ENCODE peak calls at places on chromosomes 13 and 19, in seven cellular contexts. H is testis, J is Caco-2, E is mesendoderm, U is prostate gland, I is IMR-90, O is NT2/D1. R is an unnamed sample.

GRCh38 chr19:55258476-55258827 is 365 bp downstream of the PPP6R1 start:
- DNase-seq in J (no peak), O (no peak), E (no peak), H (no peak), U (no peak), I (no peak), R (no peak)

GRCh38 chr13:82370306-82370705 is 1512.0 kb downstream of the SLITRK1 start:
- DNase-seq in I (no peak), H (no peak), O (no peak), J (no peak), U (no peak), E (peak; percentile 31), R (no peak)

GRCh38 chr19:10226376-10227214 is 4.5 kb downstream of the S1PR2 start:
- DNase-seq in H (peak; percentile 76), E (no peak), I (peak; percentile 95), O (no peak), U (no peak), J (no peak), R (no peak)

GRCh38 chr19:35792312-35792711 is 16.9 kb downstream of the ARHGAP33 start:
- DNase-seq in I (no peak), U (no peak), O (no peak), J (no peak), E (no peak), H (no peak), R (no peak)

GRCh38 chr13:27954406-27954851 is 14.7 kb downstream of the CDX2 start:
- DNase-seq in O (no peak), U (no peak), I (no peak), H (peak; percentile 75), E (peak; percentile 68), J (peak; percentile 70), R (no peak)

GRCh38 chr19:52542984-52543664 is 15.7 kb downstream of the ZNF808 start:
- DNase-seq in E (no peak), J (no peak), U (no peak), H (no peak), I (peak; percentile 19), O (no peak), R (no peak)

GRCh38 chr19:49436381-49437017 is 4.8 kb downstream of the SLC17A7 start:
- DNase-seq in E (peak; percentile 89), O (no peak), I (no peak), U (no peak), J (no peak), H (peak; percentile 81), R (peak; percentile 39)

GRCh38 chr19:14343286-14343685 is 38.0 kb upstream of the ADGRE5 start:
- DNase-seq in H (peak; percentile 23), E (no peak), U (no peak), I (no peak), J (no peak), O (no peak), R (no peak)

GRCh38 chr13:79307866-79308298 is 98.2 kb downstream of the RBM26 start:
- DNase-seq in U (no peak), J (no peak), I (peak; percentile 61), H (peak; percentile 21), O (no peak), E (no peak), R (no peak)

GRCh38 chr13:27968316-27969072 is 621 bp downstream of the CDX2 start:
- DNase-seq in H (no peak), E (peak; percentile 65), O (no peak), J (no peak), U (no peak), I (no peak), R (no peak)

GRCh38 chr19:41029524-41030432 is 38.7 kb downstream of the CYP2B6 start:
- DNase-seq in U (no peak), E (no peak), H (no peak), I (no peak), J (no peak), O (no peak), R (no peak)

GRCh38 chr13:52737900-52738299 is 1.7 kb downstream of the CNMD start:
- DNase-seq in U (no peak), J (no peak), H (no peak), E (peak; percentile 17), I (no peak), O (no peak), R (peak; percentile 97)

GRCh38 chr13:52738719-52739467 is 727 bp downstream of the CNMD start:
- DNase-seq in H (peak; percentile 44), E (peak; percentile 62), I (no peak), O (no peak), J (no peak), U (no peak), R (no peak)

GRCh38 chr13:52736891-52737290 is 2.7 kb downstream of the CNMD start:
- DNase-seq in H (no peak), U (no peak), J (no peak), O (no peak), I (no peak), E (no peak), R (peak; percentile 53)

GRCh38 chr13:52737451-52737850 is 2.2 kb downstream of the CNMD start:
- DNase-seq in J (no peak), U (no peak), I (no peak), O (no peak), H (no peak), E (no peak), R (peak; percentile 95)

DNA sequence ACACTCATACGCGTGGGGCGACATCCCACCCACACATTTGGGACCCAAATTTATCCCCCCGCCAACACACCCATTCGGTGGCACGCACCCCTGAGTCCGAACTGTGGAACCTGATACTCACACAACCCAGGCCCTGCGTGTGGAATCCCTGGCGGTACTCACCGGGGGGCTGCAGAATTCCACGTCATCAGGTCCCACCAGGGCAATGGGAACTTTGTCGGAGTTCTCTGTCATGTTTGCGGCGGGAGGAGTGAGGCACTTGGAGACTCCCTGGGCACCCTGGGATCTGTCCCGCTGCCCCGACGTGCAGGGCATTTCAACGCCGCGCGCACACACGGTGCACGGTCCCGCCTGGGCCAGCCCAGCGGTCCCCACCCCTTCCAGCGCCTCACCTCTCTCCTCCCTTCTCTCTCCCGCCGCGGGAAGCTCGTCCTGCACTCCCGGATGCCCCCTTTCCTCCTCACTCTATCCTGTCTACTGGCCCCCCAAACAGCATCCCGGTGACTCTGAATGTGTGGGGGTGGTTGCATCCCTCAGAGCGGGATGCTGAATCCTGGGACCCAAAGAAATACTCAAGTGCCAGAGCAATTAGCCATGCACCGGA is at the start of gene CNMD:
- DNase-seq in E (peak; percentile 52), J (no peak), I (no peak), H (peak; percentile 17), O (no peak), U (no peak), R (no peak)
- H3K27me3 ChIP-seq in E (no peaks in the 10 kb centered on the region), J (no peaks in the 10 kb centered on the region), I (peaks cover 27% of the 10 kb centered on the region), H (no peaks in the 10 kb centered on the region), O (no peaks in the 10 kb centered on the region), U (no peaks in the 10 kb centered on the region), R (no peaks in the 10 kb centered on the region)

GRCh38 chr19:18487576-18488402 is 34.1 kb downstream of the ELL start:
- DNase-seq in J (no peak), H (peak; percentile 74), O (no peak), I (no peak), U (no peak), E (no peak), R (no peak)

GRCh38 chr19:18488403-18488723 is 33.5 kb downstream of the ELL start:
- DNase-seq in J (no peak), E (peak; percentile 25), O (no peak), H (no peak), U (no peak), I (no peak), R (no peak)

GRCh38 chr19:18490719-18491118 is 31.2 kb downstream of the ELL start:
- DNase-seq in U (no peak), O (no peak), J (no peak), I (no peak), E (no peak), H (no peak), R (no peak)

GRCh38 chr19:18488838-18489626 is 32.8 kb downstream of the ELL start:
- DNase-seq in U (no peak), E (peak; percentile 63), H (peak; percentile 57), I (no peak), J (peak; percentile 68), O (no peak), R (no peak)

GRCh38 chr19:18489627-18490184 is 32.2 kb downstream of the ELL start:
- DNase-seq in E (no peak), J (no peak), O (no peak), I (no peak), H (no peak), U (no peak), R (no peak)
- H3K4me1 ChIP-seq in E (no peaks in the 10 kb centered on the region), J (no peaks in the 10 kb centered on the region), O (peaks cover 34% of the 10 kb centered on the region), I (peaks cover 34% of the 10 kb centered on the region), H (peaks cover 94% of the 10 kb centered on the region), U (peaks cover 14% of the 10 kb centered on the region), R (no peaks in the 10 kb centered on the region)

GRCh38 chr13:99303863-99304521 is 3.2 kb downstream of the GPR183 start:
- DNase-seq in J (no peak), E (no peak), U (no peak), O (no peak), I (no peak), H (no peak), R (no peak)
- H3K4me3 ChIP-seq in J (no peak overlapping the region), E (no peak overlapping the region), U (no peak overlapping the region), O (no peak overlapping the region), I (no peak overlapping the region), H (no peak overlapping the region), R (no peak overlapping the region)

DNA sequence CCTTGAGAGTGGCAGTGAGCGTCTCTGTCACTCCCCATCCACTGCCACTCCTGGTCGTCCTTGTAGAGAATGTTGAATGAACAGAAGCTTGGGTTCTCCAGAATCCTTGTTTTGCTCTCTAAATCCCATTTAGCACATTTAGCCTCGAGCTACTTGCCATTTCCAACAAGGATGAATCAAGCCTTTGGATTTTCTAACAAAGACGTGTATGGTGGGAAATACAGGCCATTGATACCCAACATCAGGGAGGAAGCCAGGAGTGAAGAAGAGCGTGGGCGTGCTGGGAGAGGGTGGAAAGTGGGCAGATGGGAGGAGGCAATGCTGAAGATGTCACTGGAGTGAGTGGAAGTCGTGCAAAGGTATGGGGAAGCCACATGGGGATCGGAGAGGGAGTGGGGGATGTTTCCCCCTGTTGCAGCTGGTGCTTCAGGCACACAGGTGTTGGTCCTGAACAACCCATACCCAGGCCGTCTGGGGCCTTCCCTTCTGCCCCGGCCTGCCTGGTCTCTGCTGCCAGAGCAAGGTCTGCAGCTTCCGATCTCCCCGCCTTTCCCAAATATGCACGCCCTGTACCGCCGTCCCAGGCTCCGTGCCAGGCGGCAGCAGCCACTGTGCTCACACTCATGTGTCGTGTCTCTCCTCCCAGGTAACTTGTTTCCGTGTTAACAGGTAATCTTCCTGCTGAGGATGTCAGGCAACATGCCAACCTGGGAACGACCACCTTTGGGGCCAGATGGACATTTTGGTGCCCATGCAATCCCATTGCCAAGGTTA is 48.7 kb downstream of the ZIC5 start:
- DNase-seq in U (peak; percentile 14), J (no peak), E (no peak), H (no peak), I (no peak), O (no peak), R (no peak)
- H3K27me3 ChIP-seq in U (no peaks in the 10 kb centered on the region), J (no peaks in the 10 kb centered on the region), E (no peaks in the 10 kb centered on the region), H (no peaks in the 10 kb centered on the region), I (peaks cover 12% of the 10 kb centered on the region), O (no peaks in the 10 kb centered on the region), R (no peaks in the 10 kb centered on the region)